ENCODE peak calls at places on chromosomes 7 and 10, in four cellular contexts. M, Y, I and P are unnamed samples.

GRCh38 chr10:28130267-28130666 is 131.4 kb upstream of the ODAD2 start:
- DNase-seq in M (no peak), Y (no peak), I (no peak), P (no peak)

GRCh38 chr10:132862485-132863420 is 76.8 kb upstream of the NKX6-2 start:
- DNase-seq in M (no peak), Y (no peak), I (no peak), P (no peak)

GRCh38 chr7:158821173-158822021 is 7.9 kb downstream of the ESYT2 start:
- DNase-seq in M (peak; percentile 45), Y (no peak), I (no peak), P (no peak)

GRCh38 chr10:79316671-79317431 is 30.4 kb upstream of the PPIF start:
- DNase-seq in M (no peak), Y (peak; percentile 45), I (no peak), P (peak; percentile 56)

GRCh38 chr7:86963599-86964230 is 95.7 kb downstream of the ELAPOR2 start:
- DNase-seq in M (no peak), Y (no peak), I (no peak), P (no peak)

GRCh38 chr10:102065561-102066420 is 642 bp downstream of the HPS6 start:
- DNase-seq in M (no peak), Y (peak; percentile 79), I (no peak), P (no peak)

GRCh38 chr10:1578392-1579140 is 158.8 kb downstream of the ADARB2 start:
- DNase-seq in M (no peak), Y (no peak), I (no peak), P (no peak)

GRCh38 chr7:68256295-68256694 is 1259.7 kb downstream of the TYW1 start:
- DNase-seq in M (no peak), Y (no peak), I (no peak), P (no peak)

GRCh38 chr10:126499744-126500143 is 111.5 kb upstream of the ADAM12 start:
- DNase-seq in M (no peak), Y (no peak), I (no peak), P (no peak)

GRCh38 chr10:63718006-63718405 is 196.8 kb downstream of the REEP3 start:
- DNase-seq in M (no peak), Y (no peak), I (no peak), P (no peak)

GRCh38 chr7:32039000-32039756 is 31.0 kb downstream of the PDE1C start:
- DNase-seq in M (no peak), Y (no peak), I (no peak), P (no peak)

GRCh38 chr7:15684834-15685233 is 1.6 kb downstream of the MEOX2 start:
- DNase-seq in M (no peak), Y (no peak), I (no peak), P (no peak)

GRCh38 chr10:786666-787512 is 97.4 kb upstream of the DIP2C start:
- DNase-seq in M (no peak), Y (peak; percentile 20), I (no peak), P (no peak)

DNA sequence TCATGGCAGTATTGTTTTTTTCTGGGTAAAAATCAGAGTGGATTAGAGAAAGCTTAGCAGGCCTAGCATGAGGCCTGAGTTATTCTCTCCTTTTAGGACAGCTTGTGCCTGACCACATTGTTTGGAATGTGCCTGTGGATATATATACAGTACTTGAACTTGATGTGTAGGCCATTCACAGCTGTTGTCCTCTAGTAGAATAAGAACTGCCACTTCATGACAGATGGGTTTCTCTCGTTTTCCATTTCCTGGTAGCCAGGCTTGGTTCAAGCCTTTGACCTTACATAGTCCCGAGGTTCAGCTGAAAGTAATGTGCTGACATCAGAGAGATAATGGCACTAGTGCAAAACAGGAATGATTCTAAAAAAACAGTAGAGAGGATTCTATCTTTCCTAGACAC is 473.9 kb downstream of the AUTS2 start:
- DNase-seq in M (no peak), Y (no peak), I (no peak), P (no peak)
- TF ChIP-seq NRF1 in M (no peak), Y (no peak), I (no peak), P (no peak)

GRCh38 chr7:130595986-130596385 is 72.6 kb downstream of the COPG2 start:
- DNase-seq in M (no peak), Y (no peak), I (no peak), P (no peak)
- TF ChIP-seq NRF1 in M (no peak), Y (no peak), I (no peak), P (no peak)

GRCh38 chr10:96488161-96488935 is 25.4 kb downstream of the TLL2 start:
- DNase-seq in M (no peak), Y (no peak), I (no peak), P (no peak)

GRCh38 chr10:96493871-96494525 is 19.7 kb downstream of the TLL2 start:
- DNase-seq in M (no peak), Y (no peak), I (no peak), P (no peak)

GRCh38 chr10:96493254-96493653 is 20.5 kb downstream of the TLL2 start:
- DNase-seq in M (no peak), Y (no peak), I (no peak), P (no peak)

GRCh38 chr10:96495544-96495943 is 18.2 kb downstream of the TLL2 start:
- DNase-seq in M (no peak), Y (no peak), I (no peak), P (no peak)

GRCh38 chr10:96491303-96491702 is 22.4 kb downstream of the TLL2 start:
- DNase-seq in M (peak; percentile 13), Y (peak; percentile 43), I (no peak), P (no peak)
- TF ChIP-seq NRF1 in M (no peak), Y (no peak), I (no peak), P (no peak)

DNA sequence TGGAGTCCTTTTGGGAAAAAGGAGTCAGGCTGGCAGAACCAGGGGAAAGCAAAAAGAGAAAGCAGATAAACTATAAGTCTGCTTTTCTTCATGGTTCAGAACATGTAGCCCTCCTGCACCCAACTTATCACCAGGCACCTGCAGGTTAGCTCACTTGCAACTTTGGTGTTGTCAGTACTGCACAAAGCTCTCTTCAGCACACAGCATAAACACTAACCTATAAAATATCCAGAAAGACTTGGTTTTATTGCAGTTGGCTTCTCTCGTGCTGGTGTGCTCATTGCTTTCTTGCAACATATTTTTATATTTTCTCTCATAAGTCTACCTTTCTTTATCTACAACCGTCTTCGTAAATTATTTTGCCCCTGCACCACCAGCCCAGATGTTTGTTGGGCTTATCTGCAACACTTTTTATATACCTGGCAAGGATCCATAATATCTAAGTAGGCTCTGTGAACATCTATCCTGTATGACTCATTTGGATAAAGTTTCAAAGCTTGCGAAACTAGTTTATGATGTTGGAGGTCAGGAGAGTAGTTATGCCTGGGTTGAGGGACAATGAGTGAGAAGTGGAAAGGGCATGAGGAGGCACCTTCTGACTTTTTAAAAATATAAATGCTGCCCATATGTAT is 164.6 kb downstream of the ANKRD30A start:
- DNase-seq in M (no peak), Y (no peak), I (no peak), P (no peak)
- TF ChIP-seq NRF1 in M (no peak), Y (no peak), I (no peak), P (no peak)

GRCh38 chr10:106473129-106473528 is 691.4 kb downstream of the SORCS1 start:
- DNase-seq in M (no peak), Y (no peak), I (no peak), P (no peak)
- TF ChIP-seq NRF1 in M (no peak), Y (no peak), I (no peak), P (no peak)

GRCh38 chr10:16777473-16778370 is 39.5 kb downstream of the RSU1 start:
- DNase-seq in M (peak; percentile 64), Y (peak; percentile 65), I (no peak), P (no peak)
- TF ChIP-seq NRF1 in M (no peak), Y (no peak), I (no peak), P (no peak)